ENCODE peak calls at places on chromosomes 4 and X, in five cellular contexts. C is thoracic aorta, V is foreskin fibroblast, X is A673, S is brain microvascular endothelial cell. A is an unnamed sample.

GRCh38 chrX:43866423-43866822 is 15.8 kb downstream of the MAOB start:
- DNase-seq in S (no peak), V (no peak), C (no peak), X (no peak), A (no peak)

GRCh38 chr4:126611900-126612299 is 1020.9 kb upstream of the INTU start:
- DNase-seq in S (peak; percentile 9), C (no peak), V (peak; percentile 30), X (no peak), A (peak; percentile 50)

GRCh38 chrX:26557691-26558321 is 341.8 kb downstream of the MAGEB5 start:
- DNase-seq in X (no peak), S (no peak), C (no peak), V (no peak), A (no peak)

GRCh38 chr4:6367313-6367945 is 97.8 kb downstream of the WFS1 start:
- DNase-seq in C (no peak), X (no peak), V (no peak), S (no peak), A (no peak)

GRCh38 chr4:23736466-23736865 is 153.4 kb downstream of the PPARGC1A start:
- DNase-seq in S (no peak), C (no peak), V (no peak), X (no peak), A (no peak)

GRCh38 chr4:76799139-76799538 is 98.8 kb downstream of the SOWAHB start:
- DNase-seq in S (no peak), C (no peak), V (no peak), X (no peak), A (no peak)

GRCh38 chrX:8955521-8955920 is 78.4 kb downstream of the FAM9B start:
- DNase-seq in S (no peak), V (peak; percentile 10), X (no peak), C (no peak), A (no peak)

GRCh38 chr4:63325140-63325539 is 1084.1 kb downstream of the TECRL start:
- DNase-seq in V (no peak), C (no peak), S (no peak), X (no peak), A (no peak)

GRCh38 chr4:120509222-120509621 is 413.3 kb downstream of the PRDM5 start:
- DNase-seq in S (no peak), X (no peak), C (no peak), V (no peak), A (no peak)

GRCh38 chrX:123525131-123525725 is 207.6 kb downstream of the THOC2 start:
- DNase-seq in X (no peak), C (no peak), V (no peak), S (peak; percentile 3), A (no peak)
- H3K4me3 ChIP-seq in X (no peak overlapping the region), C (no peak overlapping the region), V (no peak overlapping the region), S (no peak overlapping the region), A (no peak overlapping the region)

GRCh38 chr4:96037705-96038104 is 197.8 kb downstream of the PDHA2 start:
- DNase-seq in C (no peak), S (no peak), V (no peak), X (no peak), A (no peak)

GRCh38 chr4:96036781-96037180 is 196.9 kb downstream of the PDHA2 start:
- DNase-seq in V (no peak), X (no peak), S (no peak), C (no peak), A (no peak)

DNA sequence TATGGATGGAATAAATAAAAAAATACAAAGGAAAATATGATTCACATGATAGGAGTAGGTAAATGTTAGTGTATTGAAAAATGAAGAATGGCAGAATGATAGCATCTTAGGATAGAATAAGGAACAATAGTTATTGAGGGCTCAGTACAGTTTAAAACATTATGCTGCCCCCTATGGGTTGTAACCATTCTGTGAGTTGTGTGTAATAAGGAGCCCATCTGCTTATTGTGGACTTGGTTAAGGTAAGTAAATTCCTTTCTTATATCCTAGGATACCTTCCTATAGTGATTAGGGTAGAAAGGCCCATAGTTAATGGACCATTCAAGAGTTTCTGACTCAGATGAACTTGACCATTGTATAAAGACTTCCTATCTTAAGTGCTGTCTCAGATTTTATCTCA is 195.8 kb downstream of the PDHA2 start:
- DNase-seq in C (no peak), S (peak; percentile 3), X (peak; percentile 39), V (no peak), A (peak; percentile 15)
- TF ChIP-seq CTCF in C (no peak), S (peak; percentile 40), X (peak; percentile 57), V (no peak), A (peak; percentile 34)

GRCh38 chrX:103754401-103754800 is 22.2 kb upstream of the PLP1 start:
- DNase-seq in X (no peak), V (no peak), C (no peak), S (no peak), A (no peak)
- H3K4me3 ChIP-seq in X (no peak overlapping the region), V (no peak overlapping the region), C (no peak overlapping the region), S (no peak overlapping the region), A (no peak overlapping the region)

GRCh38 chrX:86349115-86349514 is 200.9 kb downstream of the DACH2 start:
- DNase-seq in X (no peak), C (no peak), V (no peak), S (no peak), A (no peak)

GRCh38 chrX:86348669-86349068 is 200.4 kb downstream of the DACH2 start:
- DNase-seq in S (no peak), V (no peak), X (no peak), C (no peak), A (no peak)
- TF ChIP-seq CTCF in S (peak; percentile 18), V (no peak), X (no peak), C (no peak), A (no peak)

GRCh38 chr4:4488405-4489404 is 53.1 kb downstream of the STX18 start:
- DNase-seq in C (peak; percentile 8), S (peak; percentile 78), X (peak; percentile 85), V (peak; percentile 69), A (peak; percentile 84)

GRCh38 chr4:4490816-4491215 is 51.0 kb downstream of the STX18 start:
- DNase-seq in V (no peak), S (no peak), X (no peak), C (no peak), A (no peak)

GRCh38 chr4:4492161-4492847 is 49.5 kb downstream of the STX18 start:
- DNase-seq in X (peak; percentile 25), C (no peak), S (peak; percentile 34), V (peak; percentile 45), A (peak; percentile 83)

GRCh38 chr4:4490041-4490440 is 51.8 kb downstream of the STX18 start:
- DNase-seq in V (no peak), X (no peak), C (no peak), S (no peak), A (no peak)

GRCh38 chr4:4491396-4491893 is 50.4 kb downstream of the STX18 start:
- DNase-seq in C (no peak), X (peak; percentile 16), S (no peak), V (no peak), A (no peak)
- H3K4me3 ChIP-seq in C (no peak overlapping the region), X (peak overlapping the region; percentile 24), S (no peak overlapping the region), V (no peak overlapping the region), A (no peak overlapping the region)

A was measured in fibroblast of villous mesenchyme.